ENCODE peak calls at places on chromosomes 5 and 9, in five cellular contexts. One of them, this sample, is unnamed.

GRCh38 chr5:71974622-71975021 is 132.7 kb upstream of the MAP1B start:
- DNase-seq in gastrocnemius medialis: no peak
- DNase-seq in GM12865: no peak
- DNase-seq in adipocyte: no peak
- DNase-seq in BJ: no peak
- DNase-seq in this sample: peak

GRCh38 chr9:131423171-131423581 is 29.3 kb downstream of the PRRC2B start:
- DNase-seq in gastrocnemius medialis: peak
- DNase-seq in GM12865: peak
- DNase-seq in adipocyte: peak
- DNase-seq in BJ: no peak
- DNase-seq in this sample: peak

GRCh38 chr9:35579130-35579529 is 25.9 kb upstream of the TESK1 start:
- DNase-seq in gastrocnemius medialis: no peak
- DNase-seq in GM12865: peak
- DNase-seq in adipocyte: no peak
- DNase-seq in BJ: no peak
- DNase-seq in this sample: no peak

GRCh38 chr5:133508845-133509741 is 103.2 kb downstream of the FSTL4 start:
- DNase-seq in gastrocnemius medialis: no peak
- DNase-seq in GM12865: peak
- DNase-seq in adipocyte: peak
- DNase-seq in BJ: no peak
- DNase-seq in this sample: no peak

GRCh38 chr9:14313951-14314423 is at the start of gene NFIB:
- DNase-seq in gastrocnemius medialis: peak
- DNase-seq in GM12865: no peak
- DNase-seq in adipocyte: peak
- DNase-seq in BJ: no peak
- DNase-seq in this sample: no peak

GRCh38 chr9:127219533-127219932 is 45.0 kb upstream of the GARNL3 start:
- DNase-seq in gastrocnemius medialis: no peak
- DNase-seq in GM12865: no peak
- DNase-seq in adipocyte: no peak
- DNase-seq in BJ: no peak
- DNase-seq in this sample: no peak

GRCh38 chr5:157914389-157914788 is 55.4 kb upstream of the CLINT1 start:
- DNase-seq in gastrocnemius medialis: no peak
- DNase-seq in GM12865: no peak
- DNase-seq in adipocyte: no peak
- DNase-seq in BJ: no peak
- DNase-seq in this sample: no peak

GRCh38 chr9:93183663-93184438 is at the start of gene WNK2:
- DNase-seq in gastrocnemius medialis: no peak
- DNase-seq in GM12865: no peak
- DNase-seq in adipocyte: no peak
- DNase-seq in BJ: no peak
- DNase-seq in this sample: no peak

GRCh38 chr5:1800470-1801060 is 642 bp upstream of the NDUFS6 start:
- DNase-seq in gastrocnemius medialis: no peak
- DNase-seq in GM12865: peak
- DNase-seq in adipocyte: peak
- DNase-seq in BJ: no peak
- DNase-seq in this sample: no peak

GRCh38 chr9:114516913-114517312 is 11.6 kb upstream of the WHRN start:
- DNase-seq in gastrocnemius medialis: no peak
- DNase-seq in GM12865: no peak
- DNase-seq in adipocyte: no peak
- DNase-seq in BJ: no peak
- DNase-seq in this sample: peak

GRCh38 chr5:134228624-134229023 is 2.8 kb upstream of the PPP2CA start:
- DNase-seq in gastrocnemius medialis: no peak
- DNase-seq in GM12865: no peak
- DNase-seq in adipocyte: no peak
- DNase-seq in BJ: no peak
- DNase-seq in this sample: no peak

GRCh38 chr5:122586351-122586750 is 188.5 kb upstream of the SNX2 start:
- DNase-seq in gastrocnemius medialis: no peak
- DNase-seq in GM12865: no peak
- DNase-seq in adipocyte: peak
- DNase-seq in BJ: peak
- DNase-seq in this sample: peak

GRCh38 chr5:97998946-97999345 is 774.5 kb upstream of the RGMB start:
- DNase-seq in gastrocnemius medialis: no peak
- DNase-seq in GM12865: no peak
- DNase-seq in adipocyte: peak
- DNase-seq in BJ: no peak
- DNase-seq in this sample: peak

GRCh38 chr9:5008206-5008605 is 23.1 kb downstream of the JAK2 start:
- DNase-seq in gastrocnemius medialis: no peak
- DNase-seq in GM12865: no peak
- DNase-seq in adipocyte: peak
- DNase-seq in BJ: no peak
- DNase-seq in this sample: peak

GRCh38 chr5:38845555-38846378 is at the start of gene OSMR:
- DNase-seq in gastrocnemius medialis: peak
- DNase-seq in GM12865: no peak
- DNase-seq in adipocyte: peak
- DNase-seq in BJ: peak
- DNase-seq in this sample: peak

GRCh38 chr5:54793612-54794436 is 191.6 kb downstream of the ESM1 start:
- DNase-seq in gastrocnemius medialis: no peak
- DNase-seq in GM12865: no peak
- DNase-seq in adipocyte: peak
- DNase-seq in BJ: peak
- DNase-seq in this sample: peak

GRCh38 chr5:141084487-141084989 is 9.9 kb upstream of the PCDHB2 start:
- DNase-seq in gastrocnemius medialis: no peak
- DNase-seq in GM12865: peak
- DNase-seq in adipocyte: peak
- DNase-seq in BJ: peak
- DNase-seq in this sample: peak

GRCh38 chr5:14400085-14400484 is 181.5 kb upstream of the OTULINL start:
- DNase-seq in gastrocnemius medialis: no peak
- DNase-seq in GM12865: no peak
- DNase-seq in adipocyte: peak
- DNase-seq in BJ: peak
- DNase-seq in this sample: peak

GRCh38 chr5:79256563-79256962 is 20.6 kb downstream of the JMY start:
- DNase-seq in gastrocnemius medialis: no peak
- DNase-seq in GM12865: no peak
- DNase-seq in adipocyte: no peak
- DNase-seq in BJ: no peak
- DNase-seq in this sample: no peak

GRCh38 chr5:175385691-175386360 is 58.2 kb downstream of the DRD1 start:
- DNase-seq in gastrocnemius medialis: no peak
- DNase-seq in GM12865: no peak
- DNase-seq in adipocyte: no peak
- DNase-seq in BJ: no peak
- DNase-seq in this sample: peak

GRCh38 chr5:93092349-93093105 is 488.5 kb downstream of the NR2F1-AS1 start:
- DNase-seq in gastrocnemius medialis: no peak
- DNase-seq in GM12865: no peak
- DNase-seq in adipocyte: peak
- DNase-seq in BJ: no peak
- DNase-seq in this sample: peak

GRCh38 chr9:19924090-19924489 is 135.3 kb upstream of the SLC24A2 start:
- DNase-seq in gastrocnemius medialis: no peak
- DNase-seq in GM12865: no peak
- DNase-seq in adipocyte: peak
- DNase-seq in BJ: no peak
- DNase-seq in this sample: no peak

GRCh38 chr5:859391-859790 is 8.6 kb upstream of the ZDHHC11 start:
- DNase-seq in gastrocnemius medialis: no peak
- DNase-seq in GM12865: no peak
- DNase-seq in adipocyte: no peak
- DNase-seq in BJ: no peak
- DNase-seq in this sample: no peak

GRCh38 chr9:87547665-87548064 is 50.0 kb downstream of the DAPK1 start:
- DNase-seq in gastrocnemius medialis: no peak
- DNase-seq in GM12865: no peak
- DNase-seq in adipocyte: no peak
- DNase-seq in BJ: no peak
- DNase-seq in this sample: no peak

GRCh38 chr9:83312543-83312942 is 225.7 kb downstream of the FRMD3 start:
- DNase-seq in gastrocnemius medialis: no peak
- DNase-seq in GM12865: no peak
- DNase-seq in adipocyte: no peak
- DNase-seq in BJ: no peak
- DNase-seq in this sample: no peak

GRCh38 chr9:93111371-93112115 is 15.5 kb downstream of the CARD19 start:
- DNase-seq in gastrocnemius medialis: peak
- DNase-seq in GM12865: no peak
- DNase-seq in adipocyte: no peak
- DNase-seq in BJ: no peak
- DNase-seq in this sample: no peak

GRCh38 chr9:37032713-37033112 is 1.4 kb downstream of the PAX5 start:
- DNase-seq in gastrocnemius medialis: no peak
- DNase-seq in GM12865: peak
- DNase-seq in adipocyte: no peak
- DNase-seq in BJ: no peak
- DNase-seq in this sample: no peak

GRCh38 chr5:54520438-54520846 is 2.9 kb downstream of the SNX18 start:
- DNase-seq in gastrocnemius medialis: no peak
- DNase-seq in GM12865: no peak
- DNase-seq in adipocyte: peak
- DNase-seq in BJ: no peak
- DNase-seq in this sample: peak

GRCh38 chr9:107251756-107252322 is 31.2 kb upstream of the RAD23B start:
- DNase-seq in gastrocnemius medialis: peak
- DNase-seq in GM12865: no peak
- DNase-seq in adipocyte: peak
- DNase-seq in BJ: peak
- DNase-seq in this sample: peak

GRCh38 chr5:128350705-128351104 is 187.3 kb downstream of the FBN2 start:
- DNase-seq in gastrocnemius medialis: no peak
- DNase-seq in GM12865: no peak
- DNase-seq in adipocyte: no peak
- DNase-seq in BJ: no peak
- DNase-seq in this sample: no peak

GRCh38 chr9:22447607-22448305 is 1.1 kb downstream of the DMRTA1 start:
- DNase-seq in gastrocnemius medialis: no peak
- DNase-seq in GM12865: no peak
- DNase-seq in adipocyte: no peak
- DNase-seq in BJ: no peak
- DNase-seq in this sample: no peak

GRCh38 chr9:22446950-22447606 is 454 bp downstream of the DMRTA1 start:
- DNase-seq in gastrocnemius medialis: peak
- DNase-seq in GM12865: peak
- DNase-seq in adipocyte: peak
- DNase-seq in BJ: no peak
- DNase-seq in this sample: peak

GRCh38 chr9:22452415-22453010 is 5.9 kb downstream of the DMRTA1 start:
- DNase-seq in gastrocnemius medialis: peak
- DNase-seq in GM12865: peak
- DNase-seq in adipocyte: peak
- DNase-seq in BJ: no peak
- DNase-seq in this sample: peak

GRCh38 chr9:22440841-22441240 is 5.8 kb upstream of the DMRTA1 start:
- DNase-seq in gastrocnemius medialis: no peak
- DNase-seq in GM12865: no peak
- DNase-seq in adipocyte: no peak
- DNase-seq in BJ: no peak
- DNase-seq in this sample: no peak

GRCh38 chr9:22446589-22446949 is at the start of gene DMRTA1:
- DNase-seq in gastrocnemius medialis: peak
- DNase-seq in GM12865: no peak
- DNase-seq in adipocyte: peak
- DNase-seq in BJ: no peak
- DNase-seq in this sample: peak
- H3K4me3 ChIP-seq in gastrocnemius medialis: peak
- H3K4me3 ChIP-seq in GM12865: no peak
- H3K4me3 ChIP-seq in adipocyte: peak
- H3K4me3 ChIP-seq in BJ: peak
- H3K4me3 ChIP-seq in this sample: peak

DNA sequence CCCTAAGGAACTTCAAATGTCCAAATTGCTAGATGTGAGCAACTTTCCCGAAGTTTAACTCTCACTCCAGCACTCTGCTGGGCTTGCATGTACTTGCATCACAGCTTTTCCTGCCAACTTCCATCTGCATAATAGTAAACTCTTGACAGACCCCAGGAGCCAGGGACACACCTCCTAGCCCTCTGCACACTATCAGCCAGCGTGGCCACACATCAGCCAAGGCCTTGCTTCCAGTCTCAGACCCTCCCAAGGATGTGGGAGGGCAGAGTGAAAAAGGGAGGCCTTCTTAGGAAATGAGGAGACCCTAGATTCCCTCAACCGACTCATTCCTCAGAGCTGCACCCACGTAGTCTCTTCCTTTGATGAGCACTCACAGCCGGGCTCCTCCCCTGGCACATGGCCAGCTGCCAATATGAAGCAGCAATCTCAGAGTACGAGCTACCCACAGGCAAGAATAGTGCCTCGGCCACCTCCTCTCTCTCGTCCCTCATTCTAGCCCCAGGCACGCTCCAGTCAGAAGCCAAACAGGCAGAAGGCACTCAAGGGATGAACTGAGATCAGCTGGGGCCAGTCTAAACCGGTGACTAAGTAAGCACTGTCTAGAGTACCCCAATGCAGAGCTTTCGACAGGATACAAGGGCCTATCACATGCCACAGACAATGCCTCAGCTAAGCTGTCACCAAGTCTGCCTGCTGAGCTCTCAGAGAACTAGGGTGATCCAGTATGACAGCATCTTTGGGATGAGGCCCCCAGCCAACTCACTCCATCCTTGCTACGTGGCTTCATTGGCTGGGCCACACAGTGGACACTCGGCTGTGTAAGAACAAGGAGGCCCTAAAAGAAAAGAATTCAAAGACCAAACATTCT is 2.3 kb downstream of the P4HA2 start:
- DNase-seq in gastrocnemius medialis: peak
- DNase-seq in GM12865: no peak
- DNase-seq in adipocyte: peak
- DNase-seq in BJ: peak
- DNase-seq in this sample: peak
- H3K4me3 ChIP-seq in gastrocnemius medialis: no peak
- H3K4me3 ChIP-seq in GM12865: no peak
- H3K4me3 ChIP-seq in adipocyte: peak
- H3K4me3 ChIP-seq in BJ: peak
- H3K4me3 ChIP-seq in this sample: peak

GRCh38 chr9:135087899-135088347 is 455 bp downstream of the OLFM1 start:
- DNase-seq in gastrocnemius medialis: no peak
- DNase-seq in GM12865: no peak
- DNase-seq in adipocyte: no peak
- DNase-seq in BJ: no peak
- DNase-seq in this sample: no peak
- H3K4me3 ChIP-seq in gastrocnemius medialis: peak
- H3K4me3 ChIP-seq in GM12865: no peak
- H3K4me3 ChIP-seq in adipocyte: peak
- H3K4me3 ChIP-seq in BJ: no peak
- H3K4me3 ChIP-seq in this sample: peak

DNA sequence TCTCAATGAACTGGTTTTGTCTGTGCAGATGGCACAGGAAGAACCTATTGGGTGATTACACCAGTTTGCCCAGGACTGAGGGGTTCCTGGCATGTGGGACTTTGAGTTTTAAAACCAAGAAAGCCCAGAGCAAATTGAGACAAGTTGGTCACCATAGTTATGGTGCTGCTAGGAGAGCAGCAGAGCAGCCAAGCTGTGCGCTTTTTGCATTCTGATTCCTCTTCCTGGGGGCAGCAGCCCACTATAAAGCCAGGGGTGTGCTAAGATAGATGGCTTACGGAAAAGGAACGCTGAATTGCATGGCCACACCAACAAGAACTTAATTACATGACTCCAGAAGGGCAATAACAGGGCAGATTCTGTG is 49.7 kb downstream of the TIMD4 start:
- DNase-seq in gastrocnemius medialis: no peak
- DNase-seq in GM12865: no peak
- DNase-seq in adipocyte: no peak
- DNase-seq in BJ: no peak
- DNase-seq in this sample: no peak
- H3K4me3 ChIP-seq in gastrocnemius medialis: no peak
- H3K4me3 ChIP-seq in GM12865: no peak
- H3K4me3 ChIP-seq in adipocyte: no peak
- H3K4me3 ChIP-seq in BJ: no peak
- H3K4me3 ChIP-seq in this sample: no peak

This sample was measured in AG10803.